ENCODE peak calls at places on chromosomes 7 and 10, in eight cellular contexts. One of them, this sample, is unnamed. For H3K4me1, the result is how much of the 10 kb centered on the place peaks cover.

GRCh38 chr7:27188666-27189559 is 3.9 kb upstream of the HOXA11 start:
- DNase-seq in ascending aorta: peak
- DNase-seq in right atrium auricular region: no peak
- DNase-seq in SJSA1: peak
- DNase-seq in neuronal stem cell: no peak
- DNase-seq in pancreas: no peak
- DNase-seq in ovary: no peak
- DNase-seq in A549: no peak
- DNase-seq in this sample: peak

GRCh38 chr10:63798599-63799498 is 277.6 kb downstream of the REEP3 start:
- DNase-seq in ovary: peak
- DNase-seq in ascending aorta: peak
- DNase-seq in pancreas: peak
- DNase-seq in A549: no peak
- DNase-seq in right atrium auricular region: peak
- DNase-seq in neuronal stem cell: no peak
- DNase-seq in SJSA1: peak
- DNase-seq in this sample: peak

GRCh38 chr10:63542835-63543575 is 21.8 kb downstream of the REEP3 start:
- DNase-seq in A549: no peak
- DNase-seq in ovary: no peak
- DNase-seq in neuronal stem cell: no peak
- DNase-seq in right atrium auricular region: no peak
- DNase-seq in SJSA1: peak
- DNase-seq in pancreas: no peak
- DNase-seq in ascending aorta: no peak
- DNase-seq in this sample: no peak

GRCh38 chr10:71767420-71768035 is 5.8 kb downstream of the VSIR start:
- DNase-seq in neuronal stem cell: no peak
- DNase-seq in ovary: peak
- DNase-seq in right atrium auricular region: peak
- DNase-seq in pancreas: no peak
- DNase-seq in ascending aorta: no peak
- DNase-seq in A549: peak
- DNase-seq in SJSA1: peak
- DNase-seq in this sample: no peak

GRCh38 chr7:3013975-3014792 is 29.5 kb downstream of the CARD11 start:
- DNase-seq in right atrium auricular region: no peak
- DNase-seq in SJSA1: no peak
- DNase-seq in neuronal stem cell: no peak
- DNase-seq in A549: no peak
- DNase-seq in pancreas: no peak
- DNase-seq in ovary: no peak
- DNase-seq in ascending aorta: no peak
- DNase-seq in this sample: no peak

GRCh38 chr10:59623823-59624535 is 85.7 kb downstream of the SLC16A9 start:
- DNase-seq in pancreas: no peak
- DNase-seq in neuronal stem cell: no peak
- DNase-seq in ovary: no peak
- DNase-seq in ascending aorta: no peak
- DNase-seq in right atrium auricular region: no peak
- DNase-seq in SJSA1: no peak
- DNase-seq in A549: no peak
- DNase-seq in this sample: no peak

GRCh38 chr10:103605359-103606156 is 112.1 kb downstream of the NEURL1 start:
- DNase-seq in SJSA1: peak
- DNase-seq in neuronal stem cell: no peak
- DNase-seq in ascending aorta: peak
- DNase-seq in A549: peak
- DNase-seq in right atrium auricular region: peak
- DNase-seq in ovary: peak
- DNase-seq in pancreas: no peak
- DNase-seq in this sample: no peak

GRCh38 chr7:121329460-121330052 is 756 bp downstream of the WNT16 start:
- DNase-seq in A549: no peak
- DNase-seq in ovary: no peak
- DNase-seq in ascending aorta: no peak
- DNase-seq in right atrium auricular region: no peak
- DNase-seq in pancreas: no peak
- DNase-seq in neuronal stem cell: peak
- DNase-seq in SJSA1: no peak
- DNase-seq in this sample: peak

GRCh38 chr10:25125151-25125550 is 49.6 kb upstream of the GPR158 start:
- DNase-seq in ovary: no peak
- DNase-seq in ascending aorta: no peak
- DNase-seq in neuronal stem cell: peak
- DNase-seq in A549: no peak
- DNase-seq in SJSA1: no peak
- DNase-seq in pancreas: no peak
- DNase-seq in right atrium auricular region: no peak
- DNase-seq in this sample: no peak

GRCh38 chr10:69732147-69732825 is 69.4 kb upstream of the COL13A1 start:
- DNase-seq in pancreas: no peak
- DNase-seq in neuronal stem cell: no peak
- DNase-seq in SJSA1: no peak
- DNase-seq in A549: no peak
- DNase-seq in ovary: no peak
- DNase-seq in right atrium auricular region: no peak
- DNase-seq in ascending aorta: no peak
- DNase-seq in this sample: no peak

GRCh38 chr7:158266426-158266816 is 321.2 kb downstream of the PTPRN2 start:
- DNase-seq in ascending aorta: no peak
- DNase-seq in A549: no peak
- DNase-seq in neuronal stem cell: no peak
- DNase-seq in SJSA1: no peak
- DNase-seq in pancreas: no peak
- DNase-seq in right atrium auricular region: no peak
- DNase-seq in ovary: no peak
- DNase-seq in this sample: peak

GRCh38 chr7:151862606-151863381 is 14.1 kb downstream of the PRKAG2 start:
- DNase-seq in SJSA1: no peak
- DNase-seq in ascending aorta: no peak
- DNase-seq in ovary: no peak
- DNase-seq in pancreas: no peak
- DNase-seq in neuronal stem cell: no peak
- DNase-seq in right atrium auricular region: no peak
- DNase-seq in A549: no peak
- DNase-seq in this sample: peak

DNA sequence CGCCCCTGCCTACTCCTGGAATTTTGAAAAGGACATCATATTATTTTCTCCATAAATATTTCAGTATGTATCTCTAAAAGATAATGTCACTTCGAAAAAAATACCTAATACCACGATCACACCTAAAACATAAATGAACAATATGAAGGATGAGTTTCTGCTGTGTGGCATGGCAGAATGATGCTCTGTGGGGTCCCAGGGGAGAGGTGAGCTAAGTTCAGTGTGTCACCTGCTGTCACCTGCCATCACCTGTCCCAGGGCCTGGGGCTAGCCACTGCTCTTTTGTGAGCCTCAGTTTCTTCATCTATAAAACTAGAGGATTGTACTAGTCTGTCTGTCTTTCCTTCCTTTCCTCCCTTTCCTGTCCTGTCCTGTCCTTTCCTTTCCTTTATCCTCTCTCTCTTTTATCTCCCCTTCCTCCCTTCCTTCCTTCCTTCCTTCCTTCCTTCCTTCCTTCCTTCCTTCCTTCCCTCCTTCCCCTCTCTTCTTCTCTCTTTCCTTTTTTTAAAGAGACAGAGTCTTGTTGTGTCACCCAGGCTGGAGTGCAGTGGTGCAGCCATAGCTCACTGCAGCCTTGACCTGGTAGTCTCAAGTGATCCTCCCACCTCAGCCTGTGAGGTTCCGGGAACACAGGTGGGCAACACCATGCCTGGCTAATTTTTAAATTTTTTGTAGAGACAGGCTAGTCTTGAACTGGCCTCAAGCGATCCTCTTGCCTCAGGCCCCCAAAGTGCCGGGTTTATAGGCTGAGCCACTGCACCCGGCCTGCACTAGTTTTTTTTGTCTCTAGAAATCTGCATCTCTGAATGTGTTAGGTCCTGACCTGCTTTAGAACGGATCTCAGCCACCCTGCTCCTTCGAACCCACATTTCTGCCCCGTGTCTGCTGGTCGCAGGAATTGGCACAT is 43.1 kb downstream of the CUX1 start:
- DNase-seq in A549: no peak
- DNase-seq in ascending aorta: no peak
- DNase-seq in right atrium auricular region: no peak
- DNase-seq in pancreas: no peak
- DNase-seq in SJSA1: no peak
- DNase-seq in ovary: no peak
- DNase-seq in neuronal stem cell: no peak
- DNase-seq in this sample: no peak
- H3K27ac ChIP-seq in A549: peak
- H3K27ac ChIP-seq in ascending aorta: peak
- H3K27ac ChIP-seq in right atrium auricular region: peak
- H3K27ac ChIP-seq in pancreas: no peak
- H3K27ac ChIP-seq in SJSA1: no peak
- H3K27ac ChIP-seq in ovary: no peak
- H3K27ac ChIP-seq in neuronal stem cell: no peak
- H3K27ac ChIP-seq in this sample: peak

GRCh38 chr7:20742913-20743312 is 43.8 kb downstream of the SP8 start:
- DNase-seq in neuronal stem cell: no peak
- DNase-seq in pancreas: no peak
- DNase-seq in SJSA1: no peak
- DNase-seq in right atrium auricular region: no peak
- DNase-seq in A549: no peak
- DNase-seq in ovary: no peak
- DNase-seq in ascending aorta: no peak
- DNase-seq in this sample: no peak
- H3K4me3 ChIP-seq in neuronal stem cell: no peak
- H3K4me3 ChIP-seq in pancreas: no peak
- H3K4me3 ChIP-seq in SJSA1: no peak
- H3K4me3 ChIP-seq in right atrium auricular region: no peak
- H3K4me3 ChIP-seq in A549: no peak
- H3K4me3 ChIP-seq in ovary: no peak
- H3K4me3 ChIP-seq in ascending aorta: no peak
- H3K4me3 ChIP-seq in this sample: no peak

DNA sequence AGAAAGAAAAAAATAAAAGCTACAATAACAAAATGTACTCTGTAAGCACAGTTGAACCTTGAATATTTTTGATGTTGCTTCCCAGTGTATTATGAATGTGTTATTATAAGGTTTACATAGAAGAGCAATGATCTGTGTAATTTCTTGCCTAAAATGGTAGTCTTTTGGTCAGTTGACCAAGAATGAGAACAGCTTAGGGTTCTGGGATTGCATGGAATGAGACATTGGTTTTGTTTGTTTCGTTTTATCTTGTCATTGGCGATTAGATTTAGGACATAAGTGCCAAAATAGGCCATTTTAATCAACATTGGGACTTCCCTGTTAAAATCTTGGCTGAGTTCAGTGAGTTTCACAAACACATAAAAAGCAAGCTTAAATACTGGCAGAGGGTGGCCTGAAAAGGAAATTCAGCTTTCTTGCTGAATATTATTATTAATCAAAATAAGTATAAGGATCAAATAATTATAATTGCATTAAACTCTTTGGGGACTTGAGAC is 49.1 kb upstream of the GLCCI1 start:
- DNase-seq in right atrium auricular region: no peak
- DNase-seq in SJSA1: no peak
- DNase-seq in pancreas: no peak
- DNase-seq in neuronal stem cell: no peak
- DNase-seq in ascending aorta: no peak
- DNase-seq in A549: no peak
- DNase-seq in ovary: no peak
- DNase-seq in this sample: no peak
- H3K4me1 ChIP-seq in right atrium auricular region: under half
- H3K4me1 ChIP-seq in SJSA1: under half
- H3K4me1 ChIP-seq in pancreas: under half
- H3K4me1 ChIP-seq in neuronal stem cell: under half
- H3K4me1 ChIP-seq in ascending aorta: under half
- H3K4me1 ChIP-seq in A549: under half
- H3K4me1 ChIP-seq in ovary: under half
- H3K4me1 ChIP-seq in this sample: under half

DNA sequence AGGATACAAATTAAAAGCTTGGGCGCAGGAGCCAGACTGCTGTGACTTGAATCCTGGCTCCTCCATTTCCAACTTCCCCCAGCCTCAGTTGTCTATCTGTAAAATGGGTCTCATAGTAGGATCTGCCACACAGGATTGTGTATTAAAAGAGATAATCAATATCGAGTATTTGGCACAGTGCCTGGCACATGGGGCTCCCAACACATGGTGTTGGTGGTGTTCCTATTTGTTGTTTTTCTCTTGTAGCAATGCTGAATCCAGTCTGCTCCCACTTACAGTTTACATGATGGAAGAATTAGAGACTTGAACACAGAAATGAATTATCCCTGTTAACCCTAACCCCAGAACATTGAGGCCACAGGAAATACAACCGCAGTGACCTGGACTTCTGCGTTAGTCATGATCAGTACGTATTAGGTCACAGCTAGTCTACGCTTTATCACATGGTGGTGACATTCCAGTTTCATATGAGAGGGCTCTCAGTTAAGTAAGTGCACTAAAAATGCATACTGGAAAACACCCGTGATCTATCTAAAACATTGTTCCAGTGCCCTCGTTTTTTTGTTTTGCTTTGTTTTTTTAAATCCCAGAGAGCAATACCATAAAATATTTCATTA is 169.5 kb upstream of the KLF14 start:
- DNase-seq in ascending aorta: peak
- DNase-seq in A549: no peak
- DNase-seq in ovary: no peak
- DNase-seq in right atrium auricular region: peak
- DNase-seq in SJSA1: peak
- DNase-seq in pancreas: no peak
- DNase-seq in neuronal stem cell: no peak
- DNase-seq in this sample: no peak
- H3K27ac ChIP-seq in ascending aorta: peak
- H3K27ac ChIP-seq in A549: peak
- H3K27ac ChIP-seq in ovary: peak
- H3K27ac ChIP-seq in right atrium auricular region: peak
- H3K27ac ChIP-seq in SJSA1: peak
- H3K27ac ChIP-seq in pancreas: peak
- H3K27ac ChIP-seq in neuronal stem cell: no peak
- H3K27ac ChIP-seq in this sample: peak